ENCODE peak calls at places on chromosome 11, in ten cellular contexts. One of them, this sample, is unnamed.
A peak's percentile ranks its signal among the peaks of the same experiment; 100 is the strongest.

GRCh38 chr11:69013009-69013951 is at the start of gene MRGPRF:
- DNase-seq in activated T-helper 1 cell treated with Interleukin-2 at 50 U/mL for 16 hours: no peak
- DNase-seq in T-helper 22 cell: no peak
- DNase-seq in RWPE1: no peak
- DNase-seq in foreskin fibroblast: peak; percentile 90
- DNase-seq in cardiac muscle cell: peak; percentile 74
- DNase-seq in adipocyte: peak; percentile 94
- DNase-seq in pons: no peak
- DNase-seq in activated effector memory CD4-positive, alpha-beta T cell treated with anti-CD3 and anti-CD28 coated beads, Interleukin-2, amount 50 U/mL, for 16 hours: no peak
- DNase-seq in dorsolateral prefrontal cortex: peak; percentile 53
- DNase-seq in this sample: peak; percentile 49

GRCh38 chr11:63635762-63636465 is 21.7 kb upstream of the PLAAT3 start:
- DNase-seq in activated T-helper 1 cell treated with Interleukin-2 at 50 U/mL for 16 hours: peak; percentile 29
- DNase-seq in T-helper 22 cell: peak; percentile 23
- DNase-seq in RWPE1: peak; percentile 55
- DNase-seq in foreskin fibroblast: peak; percentile 35
- DNase-seq in cardiac muscle cell: peak; percentile 80
- DNase-seq in adipocyte: peak; percentile 82
- DNase-seq in pons: peak; percentile 91
- DNase-seq in activated effector memory CD4-positive, alpha-beta T cell treated with anti-CD3 and anti-CD28 coated beads, Interleukin-2, amount 50 U/mL, for 16 hours: peak; percentile 85
- DNase-seq in dorsolateral prefrontal cortex: peak; percentile 71
- DNase-seq in this sample: no peak

GRCh38 chr11:114259124-114259526 is 37.1 kb upstream of the NNMT start:
- DNase-seq in activated T-helper 1 cell treated with Interleukin-2 at 50 U/mL for 16 hours: no peak
- DNase-seq in T-helper 22 cell: no peak
- DNase-seq in RWPE1: no peak
- DNase-seq in foreskin fibroblast: no peak
- DNase-seq in cardiac muscle cell: no peak
- DNase-seq in adipocyte: no peak
- DNase-seq in pons: peak; percentile 3
- DNase-seq in activated effector memory CD4-positive, alpha-beta T cell treated with anti-CD3 and anti-CD28 coated beads, Interleukin-2, amount 50 U/mL, for 16 hours: no peak
- DNase-seq in dorsolateral prefrontal cortex: no peak
- DNase-seq in this sample: no peak

GRCh38 chr11:108278546-108278945 is 55.7 kb downstream of the ATM start:
- DNase-seq in activated T-helper 1 cell treated with Interleukin-2 at 50 U/mL for 16 hours: no peak
- DNase-seq in T-helper 22 cell: no peak
- DNase-seq in RWPE1: no peak
- DNase-seq in foreskin fibroblast: peak; percentile 3
- DNase-seq in cardiac muscle cell: peak; percentile 6
- DNase-seq in adipocyte: no peak
- DNase-seq in pons: peak; percentile 46
- DNase-seq in activated effector memory CD4-positive, alpha-beta T cell treated with anti-CD3 and anti-CD28 coated beads, Interleukin-2, amount 50 U/mL, for 16 hours: no peak
- DNase-seq in dorsolateral prefrontal cortex: no peak
- DNase-seq in this sample: no peak

GRCh38 chr11:123206671-123207421 is 11.8 kb upstream of the CLMP start:
- DNase-seq in activated T-helper 1 cell treated with Interleukin-2 at 50 U/mL for 16 hours: no peak
- DNase-seq in T-helper 22 cell: no peak
- DNase-seq in RWPE1: no peak
- DNase-seq in foreskin fibroblast: no peak
- DNase-seq in cardiac muscle cell: peak; percentile 52
- DNase-seq in adipocyte: no peak
- DNase-seq in pons: no peak
- DNase-seq in activated effector memory CD4-positive, alpha-beta T cell treated with anti-CD3 and anti-CD28 coated beads, Interleukin-2, amount 50 U/mL, for 16 hours: no peak
- DNase-seq in dorsolateral prefrontal cortex: no peak
- DNase-seq in this sample: no peak

GRCh38 chr11:4181780-4182721 is 87.5 kb downstream of the RRM1 start:
- DNase-seq in activated T-helper 1 cell treated with Interleukin-2 at 50 U/mL for 16 hours: no peak
- DNase-seq in T-helper 22 cell: no peak
- DNase-seq in RWPE1: peak; percentile 50
- DNase-seq in foreskin fibroblast: peak; percentile 44
- DNase-seq in cardiac muscle cell: peak; percentile 64
- DNase-seq in adipocyte: peak; percentile 74
- DNase-seq in pons: peak; percentile 22
- DNase-seq in activated effector memory CD4-positive, alpha-beta T cell treated with anti-CD3 and anti-CD28 coated beads, Interleukin-2, amount 50 U/mL, for 16 hours: peak; percentile 68
- DNase-seq in dorsolateral prefrontal cortex: peak; percentile 53
- DNase-seq in this sample: peak; percentile 2

GRCh38 chr11:13073119-13073981 is 64.2 kb downstream of the RASSF10 start:
- DNase-seq in activated T-helper 1 cell treated with Interleukin-2 at 50 U/mL for 16 hours: no peak
- DNase-seq in T-helper 22 cell: no peak
- DNase-seq in RWPE1: peak; percentile 92
- DNase-seq in foreskin fibroblast: peak; percentile 75
- DNase-seq in cardiac muscle cell: peak; percentile 10
- DNase-seq in adipocyte: no peak
- DNase-seq in pons: no peak
- DNase-seq in activated effector memory CD4-positive, alpha-beta T cell treated with anti-CD3 and anti-CD28 coated beads, Interleukin-2, amount 50 U/mL, for 16 hours: no peak
- DNase-seq in dorsolateral prefrontal cortex: no peak
- DNase-seq in this sample: peak; percentile 22

GRCh38 chr11:109668973-109669634 is 247.1 kb downstream of the C11orf87 start:
- DNase-seq in activated T-helper 1 cell treated with Interleukin-2 at 50 U/mL for 16 hours: no peak
- DNase-seq in T-helper 22 cell: no peak
- DNase-seq in RWPE1: peak; percentile 4
- DNase-seq in foreskin fibroblast: no peak
- DNase-seq in cardiac muscle cell: peak; percentile 6
- DNase-seq in adipocyte: peak; percentile 4
- DNase-seq in pons: no peak
- DNase-seq in activated effector memory CD4-positive, alpha-beta T cell treated with anti-CD3 and anti-CD28 coated beads, Interleukin-2, amount 50 U/mL, for 16 hours: no peak
- DNase-seq in dorsolateral prefrontal cortex: no peak
- DNase-seq in this sample: peak; percentile 9

GRCh38 chr11:27485930-27486773 is 13.6 kb upstream of the LGR4 start:
- DNase-seq in activated T-helper 1 cell treated with Interleukin-2 at 50 U/mL for 16 hours: no peak
- DNase-seq in T-helper 22 cell: no peak
- DNase-seq in RWPE1: no peak
- DNase-seq in foreskin fibroblast: peak; percentile 41
- DNase-seq in cardiac muscle cell: peak; percentile 76
- DNase-seq in adipocyte: peak; percentile 88
- DNase-seq in pons: peak; percentile 87
- DNase-seq in activated effector memory CD4-positive, alpha-beta T cell treated with anti-CD3 and anti-CD28 coated beads, Interleukin-2, amount 50 U/mL, for 16 hours: no peak
- DNase-seq in dorsolateral prefrontal cortex: no peak
- DNase-seq in this sample: no peak

GRCh38 chr11:8906629-8907028 is 4.4 kb upstream of the AKIP1 start:
- DNase-seq in activated T-helper 1 cell treated with Interleukin-2 at 50 U/mL for 16 hours: no peak
- DNase-seq in T-helper 22 cell: no peak
- DNase-seq in RWPE1: peak; percentile 92
- DNase-seq in foreskin fibroblast: peak; percentile 45
- DNase-seq in cardiac muscle cell: peak; percentile 37
- DNase-seq in adipocyte: peak; percentile 74
- DNase-seq in pons: no peak
- DNase-seq in activated effector memory CD4-positive, alpha-beta T cell treated with anti-CD3 and anti-CD28 coated beads, Interleukin-2, amount 50 U/mL, for 16 hours: no peak
- DNase-seq in dorsolateral prefrontal cortex: no peak
- DNase-seq in this sample: peak; percentile 79

GRCh38 chr11:67613960-67614715 is 7.4 kb downstream of the NDUFV1 start:
- DNase-seq in activated T-helper 1 cell treated with Interleukin-2 at 50 U/mL for 16 hours: peak; percentile 71
- DNase-seq in T-helper 22 cell: peak; percentile 69
- DNase-seq in RWPE1: peak; percentile 40
- DNase-seq in foreskin fibroblast: peak; percentile 16
- DNase-seq in cardiac muscle cell: peak; percentile 53
- DNase-seq in adipocyte: peak; percentile 72
- DNase-seq in pons: no peak
- DNase-seq in activated effector memory CD4-positive, alpha-beta T cell treated with anti-CD3 and anti-CD28 coated beads, Interleukin-2, amount 50 U/mL, for 16 hours: peak; percentile 93
- DNase-seq in dorsolateral prefrontal cortex: no peak
- DNase-seq in this sample: no peak

GRCh38 chr11:65642014-65642671 is 4.2 kb downstream of the SIPA1 start:
- DNase-seq in activated T-helper 1 cell treated with Interleukin-2 at 50 U/mL for 16 hours: no peak
- DNase-seq in T-helper 22 cell: no peak
- DNase-seq in RWPE1: no peak
- DNase-seq in foreskin fibroblast: no peak
- DNase-seq in cardiac muscle cell: no peak
- DNase-seq in adipocyte: no peak
- DNase-seq in pons: no peak
- DNase-seq in activated effector memory CD4-positive, alpha-beta T cell treated with anti-CD3 and anti-CD28 coated beads, Interleukin-2, amount 50 U/mL, for 16 hours: no peak
- DNase-seq in dorsolateral prefrontal cortex: no peak
- DNase-seq in this sample: no peak

GRCh38 chr11:59182457-59183151 is 10.7 kb downstream of the DTX4 start:
- DNase-seq in activated T-helper 1 cell treated with Interleukin-2 at 50 U/mL for 16 hours: no peak
- DNase-seq in T-helper 22 cell: no peak
- DNase-seq in RWPE1: no peak
- DNase-seq in foreskin fibroblast: no peak
- DNase-seq in cardiac muscle cell: no peak
- DNase-seq in adipocyte: no peak
- DNase-seq in pons: no peak
- DNase-seq in activated effector memory CD4-positive, alpha-beta T cell treated with anti-CD3 and anti-CD28 coated beads, Interleukin-2, amount 50 U/mL, for 16 hours: no peak
- DNase-seq in dorsolateral prefrontal cortex: no peak
- DNase-seq in this sample: no peak

GRCh38 chr11:4027746-4028145 is 66.9 kb upstream of the RRM1 start:
- DNase-seq in activated T-helper 1 cell treated with Interleukin-2 at 50 U/mL for 16 hours: no peak
- DNase-seq in T-helper 22 cell: no peak
- DNase-seq in RWPE1: no peak
- DNase-seq in foreskin fibroblast: no peak
- DNase-seq in cardiac muscle cell: no peak
- DNase-seq in adipocyte: no peak
- DNase-seq in pons: no peak
- DNase-seq in activated effector memory CD4-positive, alpha-beta T cell treated with anti-CD3 and anti-CD28 coated beads, Interleukin-2, amount 50 U/mL, for 16 hours: no peak
- DNase-seq in dorsolateral prefrontal cortex: no peak
- DNase-seq in this sample: no peak